ENCODE peak calls at places on chromosomes 3 and 15, in five cellular contexts. A, R, T, V and L are unnamed samples. For H3K36me3, the result is how much of the 10 kb centered on the place peaks cover.

GRCh38 chr3:133374706-133375105 is 25.1 kb upstream of the BFSP2 start:
- DNase-seq in T (no peak), V (no peak), A (no peak), R (no peak), L (no peak)

GRCh38 chr15:60651155-60651554 is 172.2 kb upstream of the ICE2 start:
- DNase-seq in T (no peak), A (no peak), R (no peak), V (no peak), L (no peak)

GRCh38 chr3:117666316-117666715 is 956.7 kb downstream of the TUSC7 start:
- DNase-seq in T (no peak), R (no peak), V (no peak), A (no peak), L (no peak)

GRCh38 chr3:189937302-189938255 is 183.1 kb downstream of the P3H2 start:
- DNase-seq in R (no peak), T (peak), A (peak), V (peak), L (no peak)

GRCh38 chr3:149471991-149472390 is 2.5 kb upstream of the TM4SF4 start:
- DNase-seq in R (no peak), V (no peak), T (no peak), A (no peak), L (no peak)

GRCh38 chr3:115790759-115791158 is 167.4 kb downstream of the GAP43 start:
- DNase-seq in V (peak), T (no peak), R (peak), A (peak), L (no peak)

GRCh38 chr3:69806735-69807438 is 67.6 kb downstream of the MITF start:
- DNase-seq in T (no peak), R (no peak), A (no peak), V (no peak), L (no peak)

GRCh38 chr15:67941643-67942315 is 101.9 kb upstream of the RNU6-1 start:
- DNase-seq in R (no peak), A (no peak), T (no peak), V (no peak), L (no peak)

GRCh38 chr3:99713440-99713839 is 75.0 kb downstream of the COL8A1 start:
- DNase-seq in V (no peak), A (no peak), R (peak), T (no peak), L (peak)

DNA sequence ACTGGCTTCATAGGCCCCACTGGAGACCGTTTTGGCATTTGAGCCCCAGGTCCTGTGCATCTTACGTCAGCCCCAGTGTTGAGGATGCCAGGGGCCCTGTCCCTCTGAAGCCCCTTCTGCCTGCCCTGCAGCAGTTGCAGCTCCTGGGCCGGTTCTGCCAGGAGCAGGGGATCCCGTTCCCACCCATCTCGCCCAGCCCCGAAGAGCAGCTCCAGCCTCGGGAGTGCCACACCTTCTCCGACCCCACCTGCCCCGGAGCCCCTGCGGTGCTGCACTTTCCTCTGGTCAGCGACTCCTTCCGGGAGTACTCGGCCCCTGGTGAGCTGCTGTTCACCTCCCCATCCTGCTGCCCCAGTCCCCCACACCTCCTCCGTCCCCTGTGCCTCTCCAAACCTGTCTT is 8.6 kb downstream of the PLA2G4B start:
- DNase-seq in V (no peak), R (no peak), A (no peak), T (no peak), L (no peak)
- H3K36me3 ChIP-seq in V (under half), R (half or more), A (under half), T (half or more), L (under half)

DNA sequence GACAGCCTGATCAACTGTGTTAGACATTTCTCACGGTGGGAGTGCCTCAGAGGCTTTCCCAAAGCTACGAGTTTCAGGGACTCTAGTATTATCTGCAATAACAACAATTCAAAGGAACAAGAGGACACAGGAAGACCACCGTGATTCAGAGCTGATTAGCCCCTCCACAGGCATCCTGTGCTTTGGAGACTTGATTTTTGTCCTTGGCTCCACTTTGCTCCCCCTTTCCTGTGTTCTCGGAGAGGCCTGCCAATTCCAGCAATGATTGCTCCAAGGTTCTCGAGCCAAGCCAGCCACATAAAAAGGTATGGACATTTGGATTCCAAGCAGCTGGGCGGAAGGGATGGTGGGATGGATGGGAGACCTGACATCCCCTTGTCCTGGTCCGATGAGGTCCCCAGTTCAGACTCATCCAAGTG is 14.3 kb downstream of the EHD4 start:
- DNase-seq in R (no peak), T (no peak), A (no peak), V (no peak), L (no peak)
- TF ChIP-seq POLR2AphosphoS5 in R (no peak), T (no peak), A (no peak), V (no peak), L (no peak)

DNA sequence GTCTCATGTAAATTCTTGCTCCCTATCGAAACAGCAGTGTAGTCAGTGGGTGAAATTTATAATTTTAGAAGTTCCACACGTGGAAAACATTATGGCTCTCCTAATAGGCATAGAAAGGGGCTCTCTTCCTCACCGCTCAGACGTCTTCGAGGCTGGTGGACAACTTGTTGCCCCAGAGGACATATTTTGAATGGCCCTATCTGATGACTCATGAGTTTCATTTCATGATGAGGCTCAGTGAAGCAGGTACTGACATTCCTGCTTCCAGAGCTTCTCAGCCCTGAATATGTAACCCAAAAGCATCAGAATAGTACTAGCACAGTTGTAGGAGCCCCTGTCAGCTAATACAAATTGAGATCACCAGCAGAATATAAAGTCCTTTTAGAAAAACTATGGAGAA is 117.9 kb downstream of the HERC1 start:
- DNase-seq in R (no peak), V (no peak), A (no peak), T (no peak), L (no peak)
- H3K36me3 ChIP-seq in R (under half), V (under half), A (under half), T (half or more), L (under half)

GRCh38 chr3:185912929-185913901 is 24.6 kb downstream of the TRA2B start:
- DNase-seq in A (no peak), T (no peak), R (no peak), V (no peak), L (no peak)

GRCh38 chr3:185912512-185912911 is 25.3 kb downstream of the TRA2B start:
- DNase-seq in T (no peak), A (no peak), V (no peak), R (no peak), L (no peak)

GRCh38 chr3:185915642-185916041 is 22.2 kb downstream of the TRA2B start:
- DNase-seq in V (no peak), R (no peak), T (no peak), A (no peak), L (no peak)

GRCh38 chr3:185916042-185916833 is 21.6 kb downstream of the TRA2B start:
- DNase-seq in A (no peak), T (no peak), V (no peak), R (no peak), L (no peak)

DNA sequence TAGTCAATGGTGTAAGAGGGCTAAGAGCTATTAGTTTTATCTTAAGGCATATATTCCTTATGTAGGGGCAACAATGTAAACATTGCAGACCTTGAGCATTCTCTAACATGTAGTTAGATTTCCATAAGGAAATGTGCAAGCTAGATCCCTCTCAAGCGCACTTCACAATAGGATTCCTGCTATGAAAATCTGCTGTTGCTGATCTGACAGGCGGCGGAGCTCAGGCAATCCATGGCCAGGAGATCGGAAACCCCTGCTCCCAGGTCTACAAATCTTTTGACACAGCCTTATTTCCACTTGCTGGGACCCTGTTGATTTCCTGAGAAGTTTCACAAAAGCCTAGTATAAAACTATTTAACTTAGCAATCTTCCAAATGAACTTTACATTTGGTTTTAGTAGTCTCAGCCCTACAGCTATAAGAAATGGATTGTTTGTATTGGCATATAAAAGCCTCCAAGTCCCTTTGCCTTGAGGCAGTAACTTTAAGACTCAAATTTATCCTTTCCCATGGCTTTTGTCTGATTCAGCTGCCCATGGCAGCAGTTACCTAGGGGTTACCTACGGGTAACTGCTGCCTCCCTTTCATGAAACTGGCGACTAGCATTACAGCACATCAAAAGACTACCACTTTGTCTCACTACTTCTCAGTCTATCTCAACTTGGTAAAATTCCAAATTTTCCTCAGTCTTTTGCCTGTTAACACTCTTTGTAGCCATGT is 22.7 kb downstream of the TRA2B start:
- DNase-seq in A (no peak), V (no peak), T (no peak), R (no peak), L (no peak)
- TF ChIP-seq POLR2AphosphoS5 in A (peak), V (no peak), T (no peak), R (no peak), L (peak)

GRCh38 chr15:52082197-52083036 is 30.2 kb downstream of the BCL2L10 start:
- DNase-seq in A (no peak), R (no peak), T (no peak), V (no peak), L (no peak)
- H3K36me3 ChIP-seq in A (under half), R (under half), T (under half), V (under half), L (under half)

GRCh38 chr15:90047956-90048575 is 46.9 kb downstream of the ZNF710 start:
- DNase-seq in V (no peak), R (no peak), A (no peak), T (peak), L (no peak)

GRCh38 chr15:90044916-90045371 is 43.8 kb downstream of the ZNF710 start:
- DNase-seq in R (no peak), T (no peak), V (no peak), A (no peak), L (no peak)

GRCh38 chr15:90049030-90049429 is 47.9 kb downstream of the ZNF710 start:
- DNase-seq in R (no peak), T (no peak), V (no peak), A (no peak), L (no peak)

GRCh38 chr15:90046289-90046688 is 45.2 kb downstream of the ZNF710 start:
- DNase-seq in R (no peak), V (no peak), T (no peak), A (no peak), L (no peak)

DNA sequence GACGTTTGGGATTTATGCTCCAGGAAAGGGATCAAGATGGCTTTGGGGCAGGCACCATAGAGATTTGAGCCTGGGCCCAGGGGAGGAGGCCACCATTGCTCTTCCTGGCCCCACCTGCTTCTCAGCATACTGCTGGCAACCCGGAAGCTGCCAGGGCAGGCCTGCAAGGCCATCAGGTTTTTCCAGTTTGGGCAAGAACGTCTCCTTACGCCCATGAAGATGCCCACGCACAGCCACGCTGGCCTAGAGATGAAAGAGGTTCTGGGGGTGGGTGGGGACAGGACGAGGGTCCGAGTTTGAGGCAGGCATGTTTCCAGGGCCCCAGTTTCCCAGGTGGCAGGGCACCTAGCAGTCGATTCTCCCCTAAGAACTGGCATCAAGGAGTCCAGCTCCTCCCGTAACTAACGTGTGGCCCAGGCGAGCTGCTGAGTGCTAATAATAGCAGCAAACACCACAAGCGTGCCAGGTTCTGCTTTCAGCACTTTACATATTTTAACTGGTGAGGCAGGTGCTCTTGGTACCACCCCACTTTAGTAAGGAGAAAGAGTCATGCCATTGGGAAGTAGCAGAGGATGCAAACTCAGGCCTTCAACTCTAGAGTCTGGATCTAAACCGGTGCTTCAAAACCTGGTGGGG is 45.8 kb downstream of the ZNF710 start:
- DNase-seq in T (peak), V (no peak), A (no peak), R (peak), L (no peak)
- TF ChIP-seq POLR2AphosphoS5 in T (peak), V (no peak), A (peak), R (peak), L (no peak)